ENCODE peak calls at places on chromosomes 16 and 17, in seven cellular contexts. F is uterus, B is heart left ventricle, N is lower leg skin, V is tibial nerve, S is A549, H is adrenal gland. I is an unnamed sample.

GRCh38 chr16:86259499-86259898 is 250.8 kb upstream of the FOXF1 start:
- DNase-seq in V (no peak), S (no peak), N (no peak), H (no peak), F (no peak), B (no peak), I (no peak)

GRCh38 chr17:80261159-80261894 is 675 bp downstream of the RNF213 start:
- DNase-seq in F (peak; percentile 53), V (peak; percentile 64), B (no peak), N (peak; percentile 69), H (peak; percentile 77), S (peak; percentile 85), I (no peak)

GRCh38 chr17:36992701-36993100 is 43.9 kb downstream of the AATF start:
- DNase-seq in V (no peak), B (no peak), S (no peak), N (no peak), F (no peak), H (no peak), I (no peak)

GRCh38 chr16:70688266-70688742 is 2.5 kb upstream of the MTSS2 start:
- DNase-seq in H (no peak), B (peak; percentile 84), V (no peak), F (peak; percentile 80), S (no peak), N (no peak), I (no peak)

GRCh38 chr17:7476474-7476873 is 3.0 kb downstream of the ZBTB4 start:
- DNase-seq in H (no peak), F (no peak), B (no peak), S (peak; percentile 50), N (no peak), V (no peak), I (no peak)

GRCh38 chr16:3059041-3059722 is 6.3 kb upstream of the IL32 start:
- DNase-seq in B (peak; percentile 96), H (peak; percentile 93), N (peak; percentile 67), F (peak; percentile 72), V (peak; percentile 42), S (peak; percentile 84), I (no peak)

GRCh38 chr17:21532763-21533385 is 156.7 kb downstream of the KCNJ12 start:
- DNase-seq in S (no peak), N (no peak), H (no peak), B (peak; percentile 23), F (no peak), V (no peak), I (no peak)

GRCh38 chr17:50060951-50061712 is 5.2 kb downstream of the ITGA3 start:
- DNase-seq in B (peak; percentile 87), H (peak; percentile 92), F (peak; percentile 93), V (no peak), S (peak; percentile 61), N (no peak), I (no peak)

GRCh38 chr17:39979021-39979660 is 1.5 kb upstream of the PSMD3 start:
- DNase-seq in B (no peak), N (no peak), F (peak; percentile 85), V (no peak), H (no peak), S (peak; percentile 23), I (no peak)

GRCh38 chr17:48628641-48629410 is 2.7 kb upstream of the HOXB9 start:
- DNase-seq in F (no peak), B (no peak), H (no peak), V (no peak), N (no peak), S (no peak), I (no peak)

GRCh38 chr16:81551141-81551808 is 106.7 kb downstream of the CMIP start:
- DNase-seq in B (no peak), F (no peak), S (no peak), N (no peak), V (no peak), H (no peak), I (no peak)

GRCh38 chr17:32929288-32929574 is 1.3 kb downstream of the TMEM98 start:
- DNase-seq in V (no peak), S (no peak), F (no peak), H (no peak), B (no peak), N (no peak), I (no peak)

GRCh38 chr17:74646231-74646630 is 22.7 kb upstream of the CD300E start:
- DNase-seq in S (peak; percentile 62), F (no peak), V (no peak), N (no peak), H (no peak), B (no peak), I (no peak)

GRCh38 chr17:46194393-46195216 is 1.4 kb upstream of the KANSL1 start:
- DNase-seq in F (no peak), B (no peak), S (peak; percentile 60), V (peak; percentile 26), H (no peak), N (no peak), I (no peak)

GRCh38 chr16:1416521-1416941 is 2.0 kb upstream of the UNKL start:
- DNase-seq in B (no peak), F (no peak), N (no peak), V (no peak), H (no peak), S (peak; percentile 45), I (no peak)

GRCh38 chr16:82843606-82844271 is 217.0 kb downstream of the CDH13 start:
- DNase-seq in B (no peak), S (no peak), N (no peak), V (no peak), F (no peak), H (no peak), I (no peak)

GRCh38 chr17:16470302-16470701 is 21.7 kb downstream of the LRRC75A start:
- DNase-seq in N (no peak), B (no peak), F (no peak), H (no peak), S (no peak), V (no peak), I (no peak)

GRCh38 chr16:65002265-65002664 is 119.6 kb downstream of the CDH11 start:
- DNase-seq in F (no peak), S (no peak), N (no peak), H (no peak), B (no peak), V (no peak), I (no peak)

GRCh38 chr16:15484662-15485061 is 50.3 kb downstream of the BMERB1 start:
- DNase-seq in F (no peak), V (no peak), H (peak; percentile 29), N (no peak), S (no peak), B (no peak), I (no peak)

GRCh38 chr17:83106036-83106577 is 26.7 kb downstream of the METRNL start:
- DNase-seq in H (no peak), N (peak; percentile 28), S (no peak), V (no peak), F (no peak), B (no peak), I (no peak)

GRCh38 chr16:31427441-31428276 is 501 bp downstream of the COX6A2 start:
- DNase-seq in F (peak; percentile 56), V (peak; percentile 15), S (no peak), N (peak; percentile 25), B (peak; percentile 87), H (peak; percentile 66), I (no peak)

GRCh38 chr16:31429314-31429713 is 1.2 kb upstream of the COX6A2 start:
- DNase-seq in F (no peak), B (no peak), V (no peak), H (no peak), N (no peak), S (no peak), I (no peak)

GRCh38 chr16:31428638-31429247 is 583 bp upstream of the COX6A2 start:
- DNase-seq in B (no peak), N (no peak), S (no peak), H (no peak), V (no peak), F (no peak), I (no peak)

GRCh38 chr16:31430380-31431052 is 2.4 kb upstream of the COX6A2 start:
- DNase-seq in H (no peak), V (no peak), F (no peak), S (no peak), B (no peak), N (no peak), I (no peak)

DNA sequence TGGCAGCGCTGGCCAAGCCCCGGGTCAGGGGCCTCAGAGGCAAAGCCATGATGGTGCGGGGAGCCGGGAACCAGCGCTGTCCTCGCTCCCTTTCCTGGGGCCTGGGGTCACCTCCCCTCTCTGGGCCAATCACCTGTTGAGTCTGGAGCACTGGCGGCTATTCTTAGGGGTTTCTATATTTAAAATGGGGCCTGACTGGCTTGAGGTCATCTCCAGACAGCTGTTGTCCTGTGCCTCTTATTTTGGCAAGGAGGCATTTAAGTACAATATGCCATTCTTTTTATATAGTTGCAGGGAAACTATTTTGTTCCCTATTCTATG is at the start of gene COX6A2:
- DNase-seq in F (no peak), N (no peak), V (no peak), B (no peak), S (no peak), H (no peak), I (no peak)
- TF ChIP-seq POLR2A in F (no peak), N (no peak), V (no peak), B (no peak), S (no peak), H (no peak), I (no peak)

DNA sequence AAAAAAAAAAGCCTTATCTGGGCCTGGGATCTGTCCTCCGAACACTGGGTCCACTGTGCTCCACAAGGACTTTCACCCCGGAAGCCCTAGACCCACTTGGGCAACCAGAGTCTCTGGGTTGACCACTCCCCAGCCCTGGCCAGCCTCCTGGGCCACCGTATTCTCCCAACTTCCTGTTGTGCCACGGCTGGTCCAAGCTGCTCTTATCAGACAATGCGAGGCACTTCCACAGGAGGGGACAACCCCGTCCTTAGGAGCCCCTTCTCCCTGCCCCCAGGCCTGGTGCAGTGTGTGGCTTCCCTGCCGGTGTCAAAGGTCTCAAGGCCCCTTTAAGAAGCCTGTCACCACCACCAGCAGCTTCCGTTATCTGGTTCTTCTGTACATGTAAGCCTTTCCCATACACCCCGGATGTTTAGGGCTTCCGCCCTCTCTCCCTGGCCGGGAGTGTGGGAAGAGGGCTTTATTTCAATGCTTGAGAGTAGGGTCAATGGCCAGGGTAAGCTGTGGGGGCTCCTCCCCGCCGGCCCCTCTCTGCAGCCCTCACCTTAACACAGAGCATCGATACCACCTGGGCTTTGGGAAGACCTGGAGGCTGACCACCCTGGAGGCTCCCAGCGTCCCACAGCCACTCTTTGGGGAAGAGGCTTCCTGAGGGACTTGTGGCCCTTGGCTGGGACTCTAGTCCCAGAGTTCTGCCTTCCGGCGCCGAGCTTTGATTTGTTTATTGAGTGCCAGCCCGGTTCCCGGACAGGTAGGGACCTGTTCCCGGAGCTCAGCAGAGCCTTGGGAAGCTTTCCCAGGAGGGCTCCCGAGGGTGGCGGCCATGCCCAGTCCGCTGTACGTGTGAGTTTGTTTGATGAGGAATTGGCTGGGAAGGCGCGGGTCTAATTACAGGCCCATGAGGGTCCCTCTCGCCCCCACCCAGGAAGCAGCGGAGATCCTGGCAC is 313.1 kb downstream of the SEC14L1 start:
- DNase-seq in F (no peak), N (no peak), S (no peak), V (no peak), B (no peak), H (no peak), I (no peak)
- TF ChIP-seq POLR2A in F (no peak), N (no peak), S (no peak), V (no peak), B (no peak), H (no peak), I (no peak)

GRCh38 chr17:75764711-75765421 is at the start of gene GALK1:
- DNase-seq in F (peak; percentile 74), H (peak; percentile 81), S (peak; percentile 78), B (peak; percentile 88), V (peak; percentile 61), N (no peak), I (no peak)
- TF ChIP-seq POLR2A in F (peak; percentile 71), H (peak; percentile 38), S (peak; percentile 71), B (no peak), V (peak; percentile 57), N (no peak), I (peak; percentile 79)

GRCh38 chr17:1111599-1112443 is 68.0 kb downstream of the ABR start:
- DNase-seq in V (no peak), S (peak; percentile 75), N (no peak), B (peak; percentile 80), H (peak; percentile 73), F (no peak), I (no peak)
- TF ChIP-seq POLR2A in V (no peak), S (no peak), N (no peak), B (no peak), H (no peak), F (no peak), I (no peak)